ENCODE peak calls at places on chromosome 17, in four cellular contexts. Y is HFFc6, F is retinal pigment epithelial cell, E is Kasumi-1. K is an unnamed sample.

GRCh38 chr17:8798176-8799000 is 777 bp downstream of the MFSD6L start:
- DNase-seq in Y (no peak), F (no peak), E (no peak), K (no peak)

GRCh38 chr17:2612630-2613029 is 19.2 kb downstream of the PAFAH1B1 start:
- DNase-seq in Y (no peak), F (no peak), E (no peak), K (no peak)

GRCh38 chr17:50689251-50689650 is 18.5 kb downstream of the ANKRD40 start:
- DNase-seq in Y (peak), F (no peak), E (peak), K (peak)

GRCh38 chr17:45221081-45221996 is at the start of gene FMNL1:
- DNase-seq in Y (no peak), F (no peak), E (peak), K (no peak)

GRCh38 chr17:42698736-42699414 is 16.5 kb downstream of the CNTNAP1 start:
- DNase-seq in Y (peak), F (no peak), E (no peak), K (peak)

GRCh38 chr17:73439597-73439996 is 127.8 kb upstream of the CDC42EP4 start:
- DNase-seq in Y (no peak), F (no peak), E (no peak), K (no peak)

GRCh38 chr17:3890082-3890892 is 2.6 kb downstream of the CAMKK1 start:
- DNase-seq in Y (peak), F (peak), E (no peak), K (peak)

GRCh38 chr17:42695500-42695899 is 13.2 kb downstream of the CNTNAP1 start:
- DNase-seq in Y (no peak), F (no peak), E (no peak), K (no peak)

GRCh38 chr17:4634981-4635380 is 6.5 kb downstream of the ALOX15 start:
- DNase-seq in Y (no peak), F (no peak), E (no peak), K (no peak)

GRCh38 chr17:4072487-4073157 is 70.2 kb downstream of the ZZEF1 start:
- DNase-seq in Y (peak), F (no peak), E (no peak), K (no peak)

GRCh38 chr17:76968707-76969597 is 100.7 kb downstream of the MGAT5B start:
- DNase-seq in Y (no peak), F (no peak), E (peak), K (no peak)

GRCh38 chr17:67995568-67996191 is 589 bp downstream of the C17orf58 start:
- DNase-seq in Y (no peak), F (no peak), E (no peak), K (no peak)

GRCh38 chr17:48915459-48916282 is 7.5 kb downstream of the UBE2Z start:
- DNase-seq in Y (peak), F (peak), E (no peak), K (peak)

GRCh38 chr17:80475949-80476876 is at the start of gene NPTX1:
- DNase-seq in Y (no peak), F (no peak), E (no peak), K (no peak)

GRCh38 chr17:81237591-81238489 is 1.0 kb downstream of the TEPSIN start:
- DNase-seq in Y (no peak), F (no peak), E (no peak), K (no peak)

K was measured in HTR-8/SVneo.